ENCODE peak calls at places on chromosomes 7 and 10, in nine cellular contexts. W is NCI-H1092; O is Calu3; J is mucosa of gallbladder; R is activated CD4-positive, alpha-beta T cell treated with anti-CD3 and anti-CD28 coated beads, Interleukin-2, amount 50 U/mL, for 1 hour; S is fibroblast of mammary gland; K is activated naive CD4-positive, alpha-beta T cell; I is foreskin fibroblast; N is left kidney. F is an unnamed sample.

GRCh38 chr10:115829501-115830215 is 443.3 kb downstream of the GFRA1 start:
- DNase-seq in N (peak), O (no peak), K (no peak), I (peak), R (no peak), S (peak), W (no peak), J (no peak), F (no peak)

GRCh38 chr10:91758303-91759146 is 39.7 kb upstream of the TNKS2 start:
- DNase-seq in O (no peak), N (peak), J (no peak), S (peak), I (peak), R (no peak), K (no peak), W (no peak), F (peak)

GRCh38 chr7:92836489-92837213 is at the start of gene CDK6:
- DNase-seq in J (peak), S (peak), N (peak), R (peak), K (peak), O (peak), I (peak), W (no peak), F (peak)

GRCh38 chr7:31948041-31948440 is 122.2 kb downstream of the PDE1C start:
- DNase-seq in O (peak), K (no peak), R (no peak), N (no peak), J (no peak), S (peak), I (peak), W (no peak), F (peak)

GRCh38 chr10:74332398-74332797 is 181.4 kb downstream of the ADK start:
- DNase-seq in J (no peak), S (peak), I (peak), O (no peak), K (no peak), R (no peak), N (no peak), W (no peak), F (no peak)

GRCh38 chr10:100750291-100751210 is 5.2 kb downstream of the PAX2 start:
- DNase-seq in W (no peak), S (no peak), R (no peak), K (no peak), J (no peak), O (no peak), I (no peak), N (no peak), F (no peak)

GRCh38 chr10:123772645-123773508 is 106.7 kb downstream of the GPR26 start:
- DNase-seq in N (no peak), W (no peak), R (no peak), O (no peak), K (no peak), S (peak), J (no peak), I (no peak), F (no peak)

GRCh38 chr10:49585387-49585786 is 24.7 kb upstream of the SLC18A3 start:
- DNase-seq in O (no peak), S (no peak), I (no peak), R (no peak), J (no peak), K (no peak), N (no peak), W (no peak), F (no peak)

GRCh38 chr10:111539246-111539645 is 462.4 kb downstream of the ADRA2A start:
- DNase-seq in I (no peak), O (no peak), J (no peak), S (no peak), W (no peak), N (no peak), K (no peak), R (no peak), F (no peak)

GRCh38 chr10:129710510-129710847 is 243.4 kb downstream of the MGMT start:
- DNase-seq in J (no peak), N (no peak), I (no peak), O (no peak), R (no peak), W (no peak), S (no peak), K (no peak), F (no peak)

GRCh38 chr7:120475994-120476393 is 203.0 kb downstream of the KCND2 start:
- DNase-seq in R (no peak), O (no peak), N (no peak), W (no peak), S (no peak), J (no peak), I (no peak), K (no peak), F (no peak)

GRCh38 chr7:71131256-71131752 is 640 bp upstream of the GALNT17 start:
- DNase-seq in W (peak), R (no peak), J (peak), N (peak), K (no peak), S (no peak), I (no peak), O (no peak), F (no peak)

GRCh38 chr10:119775529-119775928 is 49.7 kb downstream of the INPP5F start:
- DNase-seq in S (no peak), J (no peak), R (no peak), N (no peak), I (no peak), K (no peak), O (no peak), W (no peak), F (no peak)

GRCh38 chr10:101291254-101292193 is 62.3 kb upstream of the LBX1 start:
- DNase-seq in I (no peak), R (peak), S (peak), W (peak), J (peak), N (peak), K (peak), O (peak), F (peak)

GRCh38 chr10:113971349-113971973 is 72.2 kb upstream of the ADRB1 start:
- DNase-seq in W (no peak), J (no peak), N (no peak), S (no peak), O (no peak), I (no peak), K (no peak), R (no peak), F (no peak)

GRCh38 chr7:137073571-137074325 is 205.3 kb downstream of the CHRM2 start:
- DNase-seq in N (no peak), K (no peak), O (no peak), S (peak), R (no peak), J (no peak), W (no peak), I (peak), F (no peak)

GRCh38 chr7:149524399-149524798 is 26.8 kb upstream of the ZNF746 start:
- DNase-seq in N (no peak), O (no peak), K (no peak), R (no peak), I (no peak), S (peak), W (no peak), J (no peak), F (no peak)

GRCh38 chr7:28149291-28150101 is 31.1 kb downstream of the JAZF1 start:
- DNase-seq in I (no peak), R (no peak), W (no peak), N (no peak), J (no peak), K (no peak), O (peak), S (no peak), F (no peak)

GRCh38 chr7:140390466-140391190 is 7.7 kb downstream of the SLC37A3 start:
- DNase-seq in I (no peak), N (no peak), K (no peak), S (peak), J (no peak), W (no peak), R (no peak), O (no peak), F (no peak)

GRCh38 chr7:24965831-24966708 is 13.9 kb downstream of the OSBPL3 start:
- DNase-seq in R (peak), K (no peak), J (peak), W (no peak), O (peak), N (peak), I (no peak), S (no peak), F (no peak)

GRCh38 chr10:19144206-19144605 is 95.6 kb downstream of the MALRD1 start:
- DNase-seq in O (no peak), S (no peak), N (no peak), J (no peak), K (no peak), W (no peak), R (no peak), I (no peak), F (no peak)

GRCh38 chr7:65390588-65390987 is 16.9 kb downstream of the ZNF92 start:
- DNase-seq in W (no peak), S (no peak), I (no peak), J (no peak), K (no peak), N (peak), R (no peak), O (no peak), F (no peak)

GRCh38 chr7:17402628-17403278 is 104.3 kb downstream of the AHR start:
- DNase-seq in I (no peak), S (no peak), K (no peak), J (no peak), N (no peak), W (no peak), O (no peak), R (no peak), F (no peak)

GRCh38 chr7:157228864-157229422 is 90.2 kb downstream of the UBE3C start:
- DNase-seq in W (peak), J (no peak), R (peak), S (peak), O (peak), N (peak), K (no peak), I (peak), F (peak)

GRCh38 chr7:139094596-139094995 is 14.9 kb downstream of the ZC3HAV1 start:
- DNase-seq in O (no peak), I (no peak), W (no peak), N (peak), K (no peak), S (peak), J (no peak), R (no peak), F (no peak)

GRCh38 chr7:1059200-1060091 is 15.1 kb downstream of the GPR146 start:
- DNase-seq in O (no peak), N (peak), W (no peak), S (peak), R (no peak), K (no peak), J (no peak), I (peak), F (no peak)

GRCh38 chr10:132331956-132332749 is at the start of gene LRRC27:
- DNase-seq in J (peak), I (peak), R (peak), K (peak), S (peak), W (peak), N (peak), O (peak), F (peak)

GRCh38 chr10:132395704-132396494 is 1.1 kb upstream of the PWWP2B start:
- DNase-seq in R (peak), W (no peak), J (no peak), K (no peak), N (peak), O (no peak), I (no peak), S (peak), F (no peak)

GRCh38 chr7:98988641-98989040 is 110.3 kb downstream of the TRRAP start:
- DNase-seq in K (no peak), J (no peak), I (no peak), S (no peak), R (no peak), N (no peak), O (no peak), W (no peak), F (no peak)

GRCh38 chr10:77531441-77532001 is 106.1 kb downstream of the KCNMA1 start:
- DNase-seq in N (peak), O (peak), S (peak), J (peak), W (no peak), I (peak), R (no peak), K (no peak), F (peak)

GRCh38 chr10:97459933-97460332 is 14.0 kb downstream of the ZDHHC16 start:
- DNase-seq in S (no peak), O (no peak), I (no peak), R (no peak), N (no peak), J (no peak), W (no peak), K (no peak), F (no peak)

GRCh38 chr10:27794157-27794556 is 48.5 kb upstream of the MKX start:
- DNase-seq in N (peak), I (peak), O (no peak), R (no peak), J (no peak), S (peak), W (no peak), K (no peak), F (no peak)

GRCh38 chr10:88793747-88794299 is 8.7 kb upstream of the LIPM start:
- DNase-seq in I (peak), O (no peak), R (no peak), N (no peak), W (no peak), S (peak), J (no peak), K (no peak), F (no peak)

F was measured in hepatic stellate cell.